ENCODE peak calls at places on chromosomes 16 and 17, in five cellular contexts. H, D, J, O and X are unnamed samples.

GRCh38 chr17:82962163-82962720 is 117.2 kb upstream of the METRNL start:
- DNase-seq in H (no peak), D (no peak), J (peak; percentile 30), O (no peak), X (peak; percentile 17)

GRCh38 chr17:77363821-77364361 is 223.1 kb downstream of the SEC14L1 start:
- DNase-seq in H (peak; percentile 71), D (no peak), J (peak; percentile 74), O (no peak), X (no peak)

GRCh38 chr17:79912552-79913330 is 73.5 kb upstream of the CBX4 start:
- DNase-seq in H (no peak), D (peak; percentile 36), J (no peak), O (no peak), X (no peak)

GRCh38 chr16:88595101-88595500 is 24.9 kb downstream of the ZC3H18 start:
- DNase-seq in H (no peak), D (no peak), J (no peak), O (no peak), X (no peak)

GRCh38 chr17:80790021-80790765 is 201.4 kb upstream of the CHMP6 start:
- DNase-seq in H (no peak), D (no peak), J (no peak), O (no peak), X (no peak)

GRCh38 chr16:57112403-57113041 is 20.1 kb downstream of the CPNE2 start:
- DNase-seq in H (no peak), D (no peak), J (no peak), O (no peak), X (no peak)

GRCh38 chr17:35947156-35947585 is 3.7 kb upstream of the LYZL6 start:
- DNase-seq in H (peak; percentile 52), D (no peak), J (no peak), O (peak; percentile 57), X (peak; percentile 41)

GRCh38 chr16:17302620-17303019 is 168.1 kb downstream of the XYLT1 start:
- DNase-seq in H (no peak), D (no peak), J (no peak), O (no peak), X (no peak)

GRCh38 chr17:40482722-40483121 is 18.7 kb downstream of the TNS4 start:
- DNase-seq in H (no peak), D (no peak), J (no peak), O (no peak), X (no peak)

GRCh38 chr16:72241930-72242329 is 70.0 kb upstream of the PMFBP1 start:
- DNase-seq in H (peak; percentile 40), D (no peak), J (no peak), O (peak; percentile 35), X (no peak)

GRCh38 chr16:624522-625401 is 6.0 kb upstream of the WFIKKN1 start:
- DNase-seq in H (no peak), D (no peak), J (peak; percentile 53), O (no peak), X (no peak)

GRCh38 chr17:35094902-35095301 is 24.8 kb downstream of the RAD51D start:
- DNase-seq in H (no peak), D (no peak), J (no peak), O (no peak), X (no peak)

GRCh38 chr16:73713817-73714495 is 582.7 kb upstream of the PSMD7 start:
- DNase-seq in H (peak; percentile 42), D (no peak), J (no peak), O (peak; percentile 9), X (no peak)

GRCh38 chr17:47959825-47960655 is 2.4 kb upstream of the PRR15L start:
- DNase-seq in H (no peak), D (no peak), J (no peak), O (no peak), X (peak; percentile 78)

GRCh38 chr16:89701425-89702406 is at the start of gene SPATA2L:
- DNase-seq in H (peak; percentile 96), D (peak; percentile 98), J (peak; percentile 89), O (peak; percentile 92), X (peak; percentile 98)
- TF ChIP-seq EP300 in H (no peak), D (no peak), J (no peak), O (no peak), X (no peak)

GRCh38 chr16:35574454-35575431 is 2115.3 kb downstream of the TP53TG3F start:
- DNase-seq in H (no peak), D (peak; percentile 76), J (no peak), O (no peak), X (no peak)

GRCh38 chr16:35575432-35575821 is 2116.0 kb downstream of the TP53TG3F start:
- DNase-seq in H (no peak), D (no peak), J (no peak), O (no peak), X (no peak)

GRCh38 chr16:35573407-35573806 is 2114.0 kb downstream of the TP53TG3F start:
- DNase-seq in H (no peak), D (peak; percentile 17), J (no peak), O (no peak), X (no peak)

GRCh38 chr16:35572186-35572585 is 2112.8 kb downstream of the TP53TG3F start:
- DNase-seq in H (no peak), D (no peak), J (no peak), O (no peak), X (no peak)

GRCh38 chr16:35574011-35574410 is 2114.6 kb downstream of the TP53TG3F start:
- DNase-seq in H (no peak), D (peak; percentile 58), J (no peak), O (no peak), X (no peak)
- H3K9me3 ChIP-seq in H (no peaks in the 10 kb centered on the region), D (no peaks in the 10 kb centered on the region), J (peaks cover 3% of the 10 kb centered on the region), O (peaks cover 2% of the 10 kb centered on the region), X (peaks cover 63% of the 10 kb centered on the region)

GRCh38 chr17:73166731-73167581 is 2.1 kb downstream of the SSTR2 start:
- DNase-seq in H (no peak), D (no peak), J (no peak), O (no peak), X (no peak)
- H3K4me3 ChIP-seq in H (no peak overlapping the region), D (no peak overlapping the region), J (peak overlapping the region; percentile 37), O (peak overlapping the region; percentile 56), X (peak overlapping the region; percentile 57)

GRCh38 chr17:78694805-78695531 is 87.1 kb downstream of the CYTH1 start:
- DNase-seq in H (no peak), D (no peak), J (no peak), O (no peak), X (no peak)
- TF ChIP-seq EP300 in H (no peak), D (no peak), J (no peak), O (no peak), X (no peak)

DNA sequence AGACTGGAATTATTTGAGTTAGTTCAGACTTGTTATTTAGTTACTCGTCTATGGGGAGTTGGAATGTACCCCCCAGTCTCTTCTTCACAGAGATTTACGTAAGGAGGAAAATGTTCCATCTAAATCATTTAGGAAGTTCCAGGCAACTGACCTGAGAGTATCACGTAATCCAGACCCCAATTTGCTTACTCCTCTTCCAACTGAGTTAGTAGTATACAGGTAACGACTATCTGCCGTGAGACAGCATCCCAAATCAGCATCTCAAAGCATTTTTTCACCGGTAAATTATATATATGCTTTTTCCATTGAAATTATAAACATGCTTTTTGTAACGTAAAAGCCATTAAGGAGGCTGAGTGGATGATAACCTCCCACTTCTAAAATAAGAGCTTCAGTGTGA is 214.3 kb upstream of the WSB1 start:
- DNase-seq in H (no peak), D (no peak), J (no peak), O (no peak), X (no peak)
- H3K9me3 ChIP-seq in H (no peaks in the 10 kb centered on the region), D (no peaks in the 10 kb centered on the region), J (no peaks in the 10 kb centered on the region), O (no peaks in the 10 kb centered on the region), X (peaks cover 3% of the 10 kb centered on the region)